ENCODE peak calls at places on chromosomes 6 and 20, in nine cellular contexts. C is SK-N-SH, G is WTC11, Z is A549, R is NB4, W is HepG2, U is K562, T is GM12878, A is endothelial cell of umbilical vein. N is an unnamed sample.

GRCh38 chr6:6686748-6687601 is 98.5 kb downstream of the LY86 start:
- DNase-seq in C (peak; percentile 89), G (peak; percentile 99), Z (peak; percentile 95), R (peak; percentile 98), W (peak; percentile 91), U (peak; percentile 100), T (no peak), A (peak; percentile 96), N (peak; percentile 93)

GRCh38 chr6:10248378-10248843 is 166.5 kb downstream of the TFAP2A start:
- DNase-seq in C (no peak), G (peak; percentile 46), Z (no peak), R (peak; percentile 89), W (no peak), U (no peak), T (no peak), A (no peak), N (no peak)

GRCh38 chr20:43530321-43531090 is 23.0 kb downstream of the L3MBTL1 start:
- DNase-seq in C (no peak), G (no peak), Z (no peak), R (no peak), W (peak; percentile 91), U (peak; percentile 25), T (no peak), A (no peak), N (no peak)

GRCh38 chr20:49768204-49769124 is 44.2 kb upstream of the SLC9A8 start:
- DNase-seq in C (no peak), G (peak; percentile 34), Z (peak; percentile 98), R (peak; percentile 97), W (peak; percentile 100), U (no peak), T (peak; percentile 31), A (peak; percentile 92), N (no peak)

GRCh38 chr6:14382381-14383236 is 265.0 kb downstream of the CD83 start:
- DNase-seq in C (no peak), G (no peak), Z (no peak), R (no peak), W (no peak), U (no peak), T (no peak), A (no peak), N (no peak)

GRCh38 chr6:130517444-130517931 is 151.7 kb downstream of the TMEM200A start:
- DNase-seq in C (no peak), G (no peak), Z (no peak), R (no peak), W (no peak), U (no peak), T (peak; percentile 76), A (no peak), N (peak; percentile 80)

GRCh38 chr20:59821788-59822187 is 111.6 kb downstream of the SYCP2 start:
- DNase-seq in C (peak; percentile 16), G (no peak), Z (no peak), R (no peak), W (no peak), U (no peak), T (no peak), A (no peak), N (no peak)

GRCh38 chr6:139027620-139028182 is 844 bp upstream of the ABRACL start:
- DNase-seq in C (no peak), G (no peak), Z (no peak), R (peak; percentile 85), W (no peak), U (no peak), T (peak; percentile 36), A (peak; percentile 52), N (no peak)

GRCh38 chr6:19465240-19465639 is 371.9 kb upstream of the ID4 start:
- DNase-seq in C (no peak), G (no peak), Z (no peak), R (no peak), W (no peak), U (no peak), T (no peak), A (no peak), N (no peak)

GRCh38 chr6:56890683-56891429 is 64.1 kb upstream of the BEND6 start:
- DNase-seq in C (no peak), G (no peak), Z (peak; percentile 80), R (peak; percentile 83), W (no peak), U (peak; percentile 38), T (peak; percentile 92), A (peak; percentile 71), N (no peak)

GRCh38 chr6:85594197-85594930 is 706 bp upstream of the SNX14 start:
- DNase-seq in C (no peak), G (no peak), Z (no peak), R (no peak), W (no peak), U (no peak), T (no peak), A (peak; percentile 63), N (no peak)

GRCh38 chr6:126307859-126308258 is 32.1 kb upstream of the CENPW start:
- DNase-seq in C (peak; percentile 9), G (no peak), Z (peak; percentile 1), R (no peak), W (no peak), U (no peak), T (no peak), A (peak; percentile 32), N (no peak)

GRCh38 chr6:152775441-152775840 is 24.8 kb downstream of the VIP start:
- DNase-seq in C (no peak), G (no peak), Z (no peak), R (no peak), W (no peak), U (no peak), T (no peak), A (no peak), N (no peak)

GRCh38 chr6:35392111-35392702 is 49.8 kb downstream of the PPARD start:
- DNase-seq in C (no peak), G (no peak), Z (no peak), R (no peak), W (peak; percentile 39), U (no peak), T (no peak), A (no peak), N (no peak)

GRCh38 chr6:39302669-39303424 is 11.4 kb downstream of the KCNK17 start:
- DNase-seq in C (peak; percentile 92), G (peak; percentile 95), Z (peak; percentile 71), R (peak; percentile 88), W (peak; percentile 66), U (peak; percentile 93), T (peak; percentile 39), A (peak; percentile 63), N (peak; percentile 74)

GRCh38 chr6:11645016-11645415 is 107.5 kb downstream of the TMEM170B start:
- DNase-seq in C (no peak), G (no peak), Z (no peak), R (peak; percentile 24), W (no peak), U (no peak), T (no peak), A (no peak), N (no peak)

GRCh38 chr6:55293116-55293515 is 34.2 kb upstream of the GFRAL start:
- DNase-seq in C (no peak), G (no peak), Z (peak; percentile 17), R (peak; percentile 34), W (peak; percentile 23), U (no peak), T (no peak), A (no peak), N (peak; percentile 18)

GRCh38 chr20:58907481-58908137 is 55.1 kb downstream of the GNAS start:
- DNase-seq in C (peak; percentile 64), G (no peak), Z (peak; percentile 72), R (peak; percentile 99), W (peak; percentile 50), U (peak; percentile 56), T (peak; percentile 98), A (peak; percentile 97), N (no peak)

GRCh38 chr6:123527406-123527805 is 109.3 kb downstream of the TRDN start:
- DNase-seq in C (no peak), G (no peak), Z (no peak), R (peak; percentile 29), W (no peak), U (no peak), T (no peak), A (no peak), N (no peak)

GRCh38 chr20:36236786-36237121 is 476 bp downstream of the AAR2 start:
- DNase-seq in C (no peak), G (no peak), Z (no peak), R (no peak), W (no peak), U (no peak), T (no peak), A (no peak), N (no peak)

GRCh38 chr20:2708073-2708415 is 15.5 kb downstream of the EBF4 start:
- DNase-seq in C (no peak), G (no peak), Z (no peak), R (no peak), W (no peak), U (no peak), T (no peak), A (no peak), N (no peak)
- TF ChIP-seq MAX in C (no peak), G (no peak), Z (no peak), R (no peak), W (no peak), U (no peak), T (no peak), A (no peak), N (no peak)

GRCh38 chr20:1328680-1329330 is at the start of gene SDCBP2:
- DNase-seq in C (no peak), G (no peak), Z (no peak), R (no peak), W (no peak), U (no peak), T (no peak), A (no peak), N (peak; percentile 23)
- TF ChIP-seq MAX in C (no peak), G (no peak), Z (no peak), R (no peak), W (no peak), U (no peak), T (no peak), A (no peak), N (no peak)

DNA sequence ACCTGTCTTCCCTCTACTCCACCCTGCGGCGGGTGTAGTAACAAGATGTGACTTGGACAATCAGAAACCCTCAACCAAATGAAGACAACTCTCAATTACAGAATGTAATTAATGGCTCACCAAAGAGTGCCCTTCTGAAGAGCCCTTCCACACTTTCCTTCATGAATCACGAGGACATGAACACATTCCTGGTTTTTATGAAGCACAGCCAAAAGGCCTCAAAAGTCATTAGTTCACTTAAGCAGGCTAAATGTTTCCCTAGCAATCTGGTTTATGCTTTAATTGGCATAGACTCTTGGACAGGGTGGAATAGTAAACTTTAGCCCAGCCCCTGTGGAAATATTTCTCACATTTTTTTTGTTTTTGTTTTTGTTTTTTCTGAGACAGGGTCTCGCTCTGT is 20.5 kb downstream of the CPNE5 start:
- DNase-seq in C (no peak), G (no peak), Z (no peak), R (no peak), W (no peak), U (no peak), T (no peak), A (no peak), N (no peak)
- TF ChIP-seq MAX in C (no peak), G (no peak), Z (no peak), R (no peak), W (no peak), U (no peak), T (no peak), A (no peak), N (no peak)

DNA sequence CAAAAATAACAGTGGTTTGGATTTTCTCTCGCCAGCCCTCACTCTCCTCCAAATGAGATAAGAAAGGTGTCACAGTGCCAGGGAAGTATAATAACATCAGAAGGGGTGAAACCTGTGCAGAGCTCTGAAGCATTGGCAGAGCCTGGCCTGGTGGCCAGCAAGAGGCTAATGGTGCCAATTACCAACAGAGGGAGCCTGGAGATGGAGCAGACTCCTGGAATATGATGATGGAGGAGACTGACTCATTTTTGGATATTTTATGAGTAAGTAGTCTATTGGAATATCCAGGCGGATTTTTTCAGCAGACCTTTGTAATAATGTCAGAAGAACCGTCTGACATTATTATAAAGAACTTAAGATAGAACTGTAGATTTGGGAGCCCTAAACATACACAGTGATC is 442.6 kb upstream of the MARCKS start:
- DNase-seq in C (peak; percentile 26), G (no peak), Z (peak; percentile 69), R (no peak), W (peak; percentile 40), U (no peak), T (no peak), A (peak; percentile 79), N (peak; percentile 57)
- TF ChIP-seq MAX in C (peak; percentile 30), G (no peak), Z (no peak), R (no peak), W (no peak), U (no peak), T (no peak), A (no peak), N (no peak)